ENCODE peak calls at places on chromosome 21, in ten cellular contexts. One of them, this sample, is unnamed.

GRCh38 chr21:46099476-46099875 is 1.6 kb downstream of the COL6A2 start:
- DNase-seq in activated naive CD4-positive, alpha-beta T cell: no peak
- DNase-seq in astrocyte of the spinal cord: no peak
- DNase-seq in iris pigment epithelial cell: peak
- DNase-seq in T-cell: no peak
- DNase-seq in EL: peak
- DNase-seq in stimulated activated CD4-positive, alpha-beta T cell treated with anti-CD3 and anti-CD28 coated beads, Interleukin-4, amount 100 ng/mL, for 24 hours: peak
- DNase-seq in cardiac fibroblast: peak
- DNase-seq in AG09319: no peak
- DNase-seq in A549: no peak
- DNase-seq in this sample: no peak

GRCh38 chr21:29196664-29197052 is 66.2 kb downstream of the MAP3K7CL start:
- DNase-seq in T-cell: no peak
- DNase-seq in stimulated activated CD4-positive, alpha-beta T cell treated with anti-CD3 and anti-CD28 coated beads, Interleukin-4, amount 100 ng/mL, for 24 hours: no peak
- DNase-seq in AG09319: no peak
- DNase-seq in A549: no peak
- DNase-seq in astrocyte of the spinal cord: no peak
- DNase-seq in cardiac fibroblast: no peak
- DNase-seq in activated naive CD4-positive, alpha-beta T cell: no peak
- DNase-seq in iris pigment epithelial cell: peak
- DNase-seq in EL: no peak
- DNase-seq in this sample: no peak

GRCh38 chr21:46545363-46545762 is 59.5 kb downstream of the S100B start:
- DNase-seq in A549: no peak
- DNase-seq in AG09319: no peak
- DNase-seq in T-cell: no peak
- DNase-seq in cardiac fibroblast: no peak
- DNase-seq in EL: peak
- DNase-seq in iris pigment epithelial cell: no peak
- DNase-seq in activated naive CD4-positive, alpha-beta T cell: no peak
- DNase-seq in stimulated activated CD4-positive, alpha-beta T cell treated with anti-CD3 and anti-CD28 coated beads, Interleukin-4, amount 100 ng/mL, for 24 hours: no peak
- DNase-seq in astrocyte of the spinal cord: no peak
- DNase-seq in this sample: no peak

GRCh38 chr21:46667735-46668380 is 32.4 kb downstream of the PRMT2 start:
- DNase-seq in stimulated activated CD4-positive, alpha-beta T cell treated with anti-CD3 and anti-CD28 coated beads, Interleukin-4, amount 100 ng/mL, for 24 hours: no peak
- DNase-seq in iris pigment epithelial cell: peak
- DNase-seq in cardiac fibroblast: peak
- DNase-seq in AG09319: no peak
- DNase-seq in A549: peak
- DNase-seq in EL: peak
- DNase-seq in astrocyte of the spinal cord: peak
- DNase-seq in T-cell: no peak
- DNase-seq in activated naive CD4-positive, alpha-beta T cell: no peak
- DNase-seq in this sample: no peak

GRCh38 chr21:15252437-15252836 is 187.6 kb upstream of the NRIP1 start:
- DNase-seq in astrocyte of the spinal cord: no peak
- DNase-seq in T-cell: no peak
- DNase-seq in A549: no peak
- DNase-seq in AG09319: no peak
- DNase-seq in EL: no peak
- DNase-seq in cardiac fibroblast: no peak
- DNase-seq in activated naive CD4-positive, alpha-beta T cell: no peak
- DNase-seq in stimulated activated CD4-positive, alpha-beta T cell treated with anti-CD3 and anti-CD28 coated beads, Interleukin-4, amount 100 ng/mL, for 24 hours: no peak
- DNase-seq in iris pigment epithelial cell: no peak
- DNase-seq in this sample: no peak

GRCh38 chr21:46163375-46163774 is 8.0 kb upstream of the FTCD start:
- DNase-seq in stimulated activated CD4-positive, alpha-beta T cell treated with anti-CD3 and anti-CD28 coated beads, Interleukin-4, amount 100 ng/mL, for 24 hours: no peak
- DNase-seq in T-cell: no peak
- DNase-seq in AG09319: no peak
- DNase-seq in cardiac fibroblast: no peak
- DNase-seq in A549: no peak
- DNase-seq in activated naive CD4-positive, alpha-beta T cell: no peak
- DNase-seq in EL: no peak
- DNase-seq in iris pigment epithelial cell: no peak
- DNase-seq in astrocyte of the spinal cord: no peak
- DNase-seq in this sample: no peak

GRCh38 chr21:36747815-36748381 is 49.0 kb downstream of the SIM2 start:
- DNase-seq in stimulated activated CD4-positive, alpha-beta T cell treated with anti-CD3 and anti-CD28 coated beads, Interleukin-4, amount 100 ng/mL, for 24 hours: peak
- DNase-seq in AG09319: no peak
- DNase-seq in iris pigment epithelial cell: peak
- DNase-seq in A549: no peak
- DNase-seq in astrocyte of the spinal cord: no peak
- DNase-seq in T-cell: peak
- DNase-seq in activated naive CD4-positive, alpha-beta T cell: no peak
- DNase-seq in cardiac fibroblast: peak
- DNase-seq in EL: peak
- DNase-seq in this sample: peak

GRCh38 chr21:44647222-44647552 is 973 bp downstream of the KRTAP10-11 start:
- DNase-seq in astrocyte of the spinal cord: no peak
- DNase-seq in activated naive CD4-positive, alpha-beta T cell: no peak
- DNase-seq in A549: no peak
- DNase-seq in AG09319: no peak
- DNase-seq in EL: no peak
- DNase-seq in stimulated activated CD4-positive, alpha-beta T cell treated with anti-CD3 and anti-CD28 coated beads, Interleukin-4, amount 100 ng/mL, for 24 hours: no peak
- DNase-seq in iris pigment epithelial cell: no peak
- DNase-seq in T-cell: no peak
- DNase-seq in cardiac fibroblast: no peak
- DNase-seq in this sample: no peak

GRCh38 chr21:15138475-15138874 is 73.7 kb upstream of the NRIP1 start:
- DNase-seq in astrocyte of the spinal cord: no peak
- DNase-seq in EL: no peak
- DNase-seq in activated naive CD4-positive, alpha-beta T cell: no peak
- DNase-seq in AG09319: no peak
- DNase-seq in T-cell: no peak
- DNase-seq in cardiac fibroblast: no peak
- DNase-seq in A549: no peak
- DNase-seq in iris pigment epithelial cell: no peak
- DNase-seq in stimulated activated CD4-positive, alpha-beta T cell treated with anti-CD3 and anti-CD28 coated beads, Interleukin-4, amount 100 ng/mL, for 24 hours: no peak
- DNase-seq in this sample: no peak

GRCh38 chr21:29168874-29169273 is 38.4 kb downstream of the MAP3K7CL start:
- DNase-seq in AG09319: no peak
- DNase-seq in cardiac fibroblast: no peak
- DNase-seq in EL: no peak
- DNase-seq in activated naive CD4-positive, alpha-beta T cell: no peak
- DNase-seq in stimulated activated CD4-positive, alpha-beta T cell treated with anti-CD3 and anti-CD28 coated beads, Interleukin-4, amount 100 ng/mL, for 24 hours: no peak
- DNase-seq in iris pigment epithelial cell: no peak
- DNase-seq in T-cell: no peak
- DNase-seq in A549: peak
- DNase-seq in astrocyte of the spinal cord: no peak
- DNase-seq in this sample: no peak

GRCh38 chr21:14748662-14749061 is 202.5 kb upstream of the SAMSN1 start:
- DNase-seq in astrocyte of the spinal cord: no peak
- DNase-seq in iris pigment epithelial cell: no peak
- DNase-seq in EL: no peak
- DNase-seq in cardiac fibroblast: no peak
- DNase-seq in stimulated activated CD4-positive, alpha-beta T cell treated with anti-CD3 and anti-CD28 coated beads, Interleukin-4, amount 100 ng/mL, for 24 hours: no peak
- DNase-seq in T-cell: no peak
- DNase-seq in A549: no peak
- DNase-seq in AG09319: no peak
- DNase-seq in activated naive CD4-positive, alpha-beta T cell: no peak
- DNase-seq in this sample: no peak

GRCh38 chr21:22743085-22743484 is 1744.9 kb downstream of the NCAM2 start:
- DNase-seq in T-cell: no peak
- DNase-seq in activated naive CD4-positive, alpha-beta T cell: no peak
- DNase-seq in EL: no peak
- DNase-seq in astrocyte of the spinal cord: no peak
- DNase-seq in cardiac fibroblast: no peak
- DNase-seq in stimulated activated CD4-positive, alpha-beta T cell treated with anti-CD3 and anti-CD28 coated beads, Interleukin-4, amount 100 ng/mL, for 24 hours: no peak
- DNase-seq in A549: no peak
- DNase-seq in AG09319: no peak
- DNase-seq in iris pigment epithelial cell: no peak
- DNase-seq in this sample: no peak

GRCh38 chr21:32477424-32477745 is 64.9 kb downstream of the EVA1C start:
- DNase-seq in T-cell: no peak
- DNase-seq in astrocyte of the spinal cord: no peak
- DNase-seq in AG09319: no peak
- DNase-seq in iris pigment epithelial cell: no peak
- DNase-seq in activated naive CD4-positive, alpha-beta T cell: no peak
- DNase-seq in cardiac fibroblast: no peak
- DNase-seq in stimulated activated CD4-positive, alpha-beta T cell treated with anti-CD3 and anti-CD28 coated beads, Interleukin-4, amount 100 ng/mL, for 24 hours: no peak
- DNase-seq in EL: no peak
- DNase-seq in A549: no peak
- DNase-seq in this sample: no peak

GRCh38 chr21:41182547-41182946 is 14.6 kb downstream of the BACE2 start:
- DNase-seq in stimulated activated CD4-positive, alpha-beta T cell treated with anti-CD3 and anti-CD28 coated beads, Interleukin-4, amount 100 ng/mL, for 24 hours: no peak
- DNase-seq in T-cell: no peak
- DNase-seq in cardiac fibroblast: no peak
- DNase-seq in EL: no peak
- DNase-seq in AG09319: no peak
- DNase-seq in A549: no peak
- DNase-seq in activated naive CD4-positive, alpha-beta T cell: no peak
- DNase-seq in astrocyte of the spinal cord: no peak
- DNase-seq in iris pigment epithelial cell: no peak
- DNase-seq in this sample: no peak

GRCh38 chr21:37380349-37381323 is 14.1 kb downstream of the DYRK1A start:
- DNase-seq in T-cell: no peak
- DNase-seq in AG09319: no peak
- DNase-seq in EL: no peak
- DNase-seq in activated naive CD4-positive, alpha-beta T cell: no peak
- DNase-seq in iris pigment epithelial cell: no peak
- DNase-seq in A549: no peak
- DNase-seq in stimulated activated CD4-positive, alpha-beta T cell treated with anti-CD3 and anti-CD28 coated beads, Interleukin-4, amount 100 ng/mL, for 24 hours: no peak
- DNase-seq in cardiac fibroblast: no peak
- DNase-seq in astrocyte of the spinal cord: no peak
- DNase-seq in this sample: no peak

GRCh38 chr21:10272216-10272615 is 249.2 kb upstream of the TPTE start:
- DNase-seq in stimulated activated CD4-positive, alpha-beta T cell treated with anti-CD3 and anti-CD28 coated beads, Interleukin-4, amount 100 ng/mL, for 24 hours: no peak
- DNase-seq in iris pigment epithelial cell: no peak
- DNase-seq in EL: peak
- DNase-seq in cardiac fibroblast: peak
- DNase-seq in T-cell: no peak
- DNase-seq in astrocyte of the spinal cord: no peak
- DNase-seq in A549: peak
- DNase-seq in activated naive CD4-positive, alpha-beta T cell: no peak
- DNase-seq in AG09319: no peak
- DNase-seq in this sample: no peak